ENCODE peak calls at places on chromosomes 3 and 15, in eight cellular contexts. L is stomach, I is cardiac muscle cell, P is left lung, K is neural progenitor cell, O is DND-41, D is tibial artery, N is lower lobe of right lung. H is an unnamed sample. For H3K4me1, the result is how much of the 10 kb centered on the place peaks cover.

GRCh38 chr3:126927405-126927750 is 55.5 kb upstream of the PLXNA1 start:
- DNase-seq in L (no peak), I (no peak), P (no peak), K (no peak), O (no peak), D (peak), N (no peak), H (no peak)

GRCh38 chr15:77457619-77458265 is 37.1 kb downstream of the HMG20A start:
- DNase-seq in L (no peak), I (peak), P (no peak), K (no peak), O (peak), D (no peak), N (no peak), H (no peak)

GRCh38 chr3:52299815-52300611 is 12.4 kb downstream of the GLYCTK start:
- DNase-seq in L (peak), I (peak), P (peak), K (peak), O (no peak), D (no peak), N (peak), H (no peak)

GRCh38 chr3:30555968-30556367 is 50.4 kb upstream of the TGFBR2 start:
- DNase-seq in L (no peak), I (no peak), P (no peak), K (no peak), O (no peak), D (no peak), N (no peak), H (no peak)

GRCh38 chr3:41688595-41689380 is 273.1 kb downstream of the ULK4 start:
- DNase-seq in L (no peak), I (peak), P (no peak), K (no peak), O (no peak), D (no peak), N (no peak), H (no peak)

GRCh38 chr15:50304856-50305255 is 39.3 kb upstream of the HDC start:
- DNase-seq in L (no peak), I (no peak), P (no peak), K (no peak), O (no peak), D (no peak), N (no peak), H (no peak)

GRCh38 chr15:68782589-68783161 is 38.0 kb downstream of the ANP32A start:
- DNase-seq in L (no peak), I (no peak), P (no peak), K (no peak), O (no peak), D (no peak), N (no peak), H (no peak)

GRCh38 chr15:87201986-87202385 is 1054.6 kb downstream of the NTRK3 start:
- DNase-seq in L (no peak), I (no peak), P (no peak), K (no peak), O (peak), D (no peak), N (no peak), H (no peak)

GRCh38 chr3:116064646-116065045 is 380.6 kb downstream of the LSAMP start:
- DNase-seq in L (no peak), I (no peak), P (no peak), K (no peak), O (no peak), D (no peak), N (no peak), H (no peak)

GRCh38 chr15:43251863-43252241 is 14.9 kb downstream of the TGM5 start:
- DNase-seq in L (no peak), I (no peak), P (no peak), K (no peak), O (no peak), D (no peak), N (no peak), H (no peak)

GRCh38 chr15:99961011-99961441 is 227.8 kb upstream of the LYSMD4 start:
- DNase-seq in L (no peak), I (peak), P (no peak), K (peak), O (no peak), D (no peak), N (no peak), H (no peak)

GRCh38 chr15:68658151-68658550 is 79.4 kb downstream of the CORO2B start:
- DNase-seq in L (no peak), I (no peak), P (no peak), K (no peak), O (no peak), D (no peak), N (no peak), H (no peak)

GRCh38 chr15:92164327-92165000 is 229.2 kb upstream of the ST8SIA2 start:
- DNase-seq in L (no peak), I (peak), P (no peak), K (peak), O (no peak), D (no peak), N (no peak), H (no peak)

GRCh38 chr3:21722301-21722700 is 28.7 kb downstream of the ZNF385D start:
- DNase-seq in L (no peak), I (no peak), P (peak), K (no peak), O (no peak), D (no peak), N (no peak), H (no peak)

GRCh38 chr3:100057716-100058575 is 56.4 kb downstream of the FILIP1L start:
- DNase-seq in L (no peak), I (peak), P (no peak), K (no peak), O (no peak), D (no peak), N (no peak), H (no peak)

GRCh38 chr15:32120577-32121465 is 90.5 kb downstream of the CHRNA7 start:
- DNase-seq in L (no peak), I (no peak), P (no peak), K (no peak), O (no peak), D (no peak), N (no peak), H (no peak)

GRCh38 chr3:47007482-47008257 is 28.2 kb downstream of the NBEAL2 start:
- DNase-seq in L (no peak), I (no peak), P (peak), K (no peak), O (no peak), D (no peak), N (no peak), H (no peak)

GRCh38 chr3:81643721-81644120 is 117.7 kb downstream of the GBE1 start:
- DNase-seq in L (no peak), I (peak), P (no peak), K (peak), O (no peak), D (no peak), N (no peak), H (no peak)

GRCh38 chr15:70095387-70096214 is 2.1 kb downstream of the TLE3 start:
- DNase-seq in L (peak), I (peak), P (peak), K (peak), O (no peak), D (no peak), N (peak), H (no peak)

GRCh38 chr15:95620934-95621579 is 709.4 kb upstream of the NR2F2 start:
- DNase-seq in L (no peak), I (peak), P (no peak), K (no peak), O (no peak), D (no peak), N (no peak), H (no peak)

GRCh38 chr3:125192190-125193035 is 20.1 kb downstream of the SLC12A8 start:
- DNase-seq in L (no peak), I (no peak), P (no peak), K (peak), O (no peak), D (no peak), N (no peak), H (no peak)

GRCh38 chr3:131083190-131083863 is 56.6 kb downstream of the NEK11 start:
- DNase-seq in L (peak), I (peak), P (peak), K (peak), O (peak), D (no peak), N (no peak), H (no peak)

GRCh38 chr15:77830041-77830440 is 197.3 kb upstream of the LINGO1 start:
- DNase-seq in L (no peak), I (peak), P (no peak), K (no peak), O (peak), D (no peak), N (peak), H (no peak)

GRCh38 chr3:174540536-174540935 is 318.6 kb upstream of the NAALADL2 start:
- DNase-seq in L (no peak), I (no peak), P (no peak), K (peak), O (no peak), D (no peak), N (no peak), H (no peak)

GRCh38 chr3:112619295-112619694 is 21.6 kb downstream of the CCDC80 start:
- DNase-seq in L (no peak), I (no peak), P (no peak), K (no peak), O (no peak), D (no peak), N (no peak), H (no peak)

GRCh38 chr15:83446904-83447708 is at the start of gene SH3GL3:
- DNase-seq in L (peak), I (peak), P (peak), K (peak), O (no peak), D (peak), N (peak), H (peak)

GRCh38 chr3:42094992-42095391 is 3.8 kb downstream of the TRAK1 start:
- DNase-seq in L (no peak), I (no peak), P (no peak), K (no peak), O (no peak), D (no peak), N (no peak), H (no peak)

DNA sequence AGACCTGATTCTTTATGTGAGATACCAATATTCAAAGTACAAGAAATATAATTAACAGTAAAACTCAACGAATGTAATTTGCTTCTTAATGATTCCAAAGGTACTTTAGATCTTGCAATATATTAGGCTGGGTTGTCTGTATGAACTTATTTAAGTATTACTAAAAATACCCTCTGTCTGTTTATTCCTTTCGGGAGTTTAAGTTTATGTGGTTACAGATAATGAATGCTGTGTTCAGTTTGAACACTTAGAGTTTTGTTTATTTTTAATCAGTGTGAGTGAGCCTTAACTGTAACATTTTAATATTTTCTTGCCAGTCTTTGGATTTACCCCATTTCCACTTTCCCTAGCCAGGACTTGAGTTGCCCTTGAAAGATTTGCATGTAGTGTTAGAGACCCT is 3.5 kb downstream of the PDE8A start:
- DNase-seq in L (no peak), I (no peak), P (no peak), K (no peak), O (no peak), D (no peak), N (no peak), H (no peak)
- H3K4me1 ChIP-seq in L (half or more), I (under half), P (under half), K (under half), O (under half), D (under half), N (under half), H (under half)

DNA sequence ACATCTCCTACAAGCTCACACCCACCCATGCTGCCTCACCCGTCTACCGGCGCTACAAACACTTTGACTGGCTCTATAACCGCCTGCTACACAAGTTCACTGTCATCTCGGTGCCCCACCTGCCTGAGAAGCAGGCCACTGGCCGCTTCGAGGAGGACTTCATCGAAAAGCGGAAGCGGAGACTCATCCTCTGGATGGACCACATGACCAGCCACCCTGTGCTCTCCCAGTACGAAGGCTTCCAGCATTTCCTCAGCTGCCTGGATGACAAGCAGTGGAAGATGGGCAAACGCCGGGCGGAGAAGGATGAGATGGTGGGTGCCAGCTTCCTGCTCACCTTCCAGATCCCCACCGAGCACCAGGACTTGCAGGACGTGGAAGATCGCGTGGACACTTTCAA is 2.1 kb downstream of the SNX33 start:
- DNase-seq in L (no peak), I (no peak), P (no peak), K (no peak), O (no peak), D (no peak), N (no peak), H (no peak)
- H3K4me1 ChIP-seq in L (half or more), I (under half), P (half or more), K (under half), O (under half), D (half or more), N (half or more), H (half or more)

GRCh38 chr3:187739125-187739560 is 6.1 kb downstream of the BCL6 start:
- DNase-seq in L (peak), I (no peak), P (peak), K (no peak), O (no peak), D (no peak), N (no peak), H (no peak)
- H3K4me1 ChIP-seq in L (half or more), I (under half), P (under half), K (under half), O (half or more), D (under half), N (half or more), H (half or more)

GRCh38 chr3:27730774-27731659 is 8.9 kb upstream of the EOMES start:
- DNase-seq in L (no peak), I (no peak), P (no peak), K (peak), O (no peak), D (no peak), N (no peak), H (no peak)
- H3K4me1 ChIP-seq in L (under half), I (under half), P (under half), K (under half), O (under half), D (under half), N (under half), H (under half)

GRCh38 chr3:143122608-143123352 is 3.2 kb downstream of the CHST2 start:
- DNase-seq in L (no peak), I (no peak), P (no peak), K (no peak), O (peak), D (no peak), N (no peak), H (no peak)
- H3K4me1 ChIP-seq in L (under half), I (under half), P (under half), K (under half), O (half or more), D (under half), N (half or more), H (under half)

DNA sequence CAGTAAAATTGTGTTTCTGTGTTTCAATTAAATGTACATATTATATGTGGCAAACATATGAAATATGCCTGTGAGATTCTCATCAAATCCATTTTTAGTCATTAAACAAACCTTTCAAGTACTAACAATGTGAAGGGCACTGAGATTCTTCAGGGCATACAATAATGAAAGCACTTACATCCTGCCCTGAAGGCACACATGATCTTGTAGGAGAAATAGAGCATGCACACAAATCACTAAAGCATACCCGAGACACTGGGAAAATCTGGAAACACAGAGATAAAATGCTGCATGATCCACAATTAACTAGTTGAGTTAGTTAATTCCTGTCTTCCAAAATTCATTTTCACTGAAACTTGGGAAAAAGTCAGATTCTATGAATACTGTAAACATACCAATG is 810.5 kb upstream of the NECTIN3 start:
- DNase-seq in L (no peak), I (no peak), P (no peak), K (no peak), O (no peak), D (no peak), N (no peak), H (no peak)
- H3K4me1 ChIP-seq in L (under half), I (under half), P (under half), K (under half), O (under half), D (under half), N (under half), H (under half)

H was measured in esophagus squamous epithelium.